ENCODE peak calls at places on chromosomes 2 and 18, in six cellular contexts. One of them, this sample, is unnamed.

GRCh38 chr2:21270658-21271057 is 146.9 kb downstream of the TDRD15 start:
- DNase-seq in cardiac septum: peak; percentile 82
- DNase-seq in right cardiac atrium: peak; percentile 87
- DNase-seq in GM10248: no peak
- DNase-seq in ascending aorta: no peak
- DNase-seq in GM12892: no peak
- DNase-seq in this sample: no peak

GRCh38 chr2:1823187-1824169 is 79.2 kb upstream of the PXDN start:
- DNase-seq in cardiac septum: no peak
- DNase-seq in right cardiac atrium: no peak
- DNase-seq in GM10248: no peak
- DNase-seq in ascending aorta: peak; percentile 82
- DNase-seq in GM12892: no peak
- DNase-seq in this sample: no peak

GRCh38 chr2:109370399-109370990 is 241.5 kb downstream of the SH3RF3 start:
- DNase-seq in cardiac septum: peak; percentile 43
- DNase-seq in right cardiac atrium: no peak
- DNase-seq in GM10248: no peak
- DNase-seq in ascending aorta: peak; percentile 53
- DNase-seq in GM12892: no peak
- DNase-seq in this sample: no peak

GRCh38 chr2:3683748-3684454 is 19.5 kb upstream of the DCDC2C start:
- DNase-seq in cardiac septum: no peak
- DNase-seq in right cardiac atrium: no peak
- DNase-seq in GM10248: no peak
- DNase-seq in ascending aorta: no peak
- DNase-seq in GM12892: no peak
- DNase-seq in this sample: no peak

GRCh38 chr18:22489694-22490093 is 72.0 kb upstream of the CTAGE1 start:
- DNase-seq in cardiac septum: no peak
- DNase-seq in right cardiac atrium: no peak
- DNase-seq in GM10248: no peak
- DNase-seq in ascending aorta: no peak
- DNase-seq in GM12892: no peak
- DNase-seq in this sample: no peak

GRCh38 chr2:55902971-55903370 is 20.6 kb downstream of the EFEMP1 start:
- DNase-seq in cardiac septum: no peak
- DNase-seq in right cardiac atrium: no peak
- DNase-seq in GM10248: no peak
- DNase-seq in ascending aorta: no peak
- DNase-seq in GM12892: no peak
- DNase-seq in this sample: no peak

GRCh38 chr2:168543037-168543436 is 87.0 kb downstream of the CERS6 start:
- DNase-seq in cardiac septum: no peak
- DNase-seq in right cardiac atrium: no peak
- DNase-seq in GM10248: no peak
- DNase-seq in ascending aorta: no peak
- DNase-seq in GM12892: no peak
- DNase-seq in this sample: no peak

GRCh38 chr2:119679526-119679837 is 481 bp downstream of the TMEM177 start:
- DNase-seq in cardiac septum: no peak
- DNase-seq in right cardiac atrium: no peak
- DNase-seq in GM10248: no peak
- DNase-seq in ascending aorta: no peak
- DNase-seq in GM12892: no peak
- DNase-seq in this sample: no peak

GRCh38 chr2:2876350-2877042 is 501.1 kb downstream of the EIPR1 start:
- DNase-seq in cardiac septum: no peak
- DNase-seq in right cardiac atrium: no peak
- DNase-seq in GM10248: no peak
- DNase-seq in ascending aorta: no peak
- DNase-seq in GM12892: no peak
- DNase-seq in this sample: no peak

GRCh38 chr2:167212054-167212648 is 323.9 kb downstream of the XIRP2 start:
- DNase-seq in cardiac septum: no peak
- DNase-seq in right cardiac atrium: no peak
- DNase-seq in GM10248: peak; percentile 36
- DNase-seq in ascending aorta: no peak
- DNase-seq in GM12892: peak; percentile 1
- DNase-seq in this sample: no peak

GRCh38 chr2:85611705-85612587 is at the start of gene C2orf68:
- DNase-seq in cardiac septum: peak; percentile 96
- DNase-seq in right cardiac atrium: peak; percentile 97
- DNase-seq in GM10248: peak; percentile 95
- DNase-seq in ascending aorta: peak; percentile 95
- DNase-seq in GM12892: peak; percentile 96
- DNase-seq in this sample: peak; percentile 59

GRCh38 chr2:161122772-161123530 is 37.3 kb upstream of the TANK start:
- DNase-seq in cardiac septum: no peak
- DNase-seq in right cardiac atrium: no peak
- DNase-seq in GM10248: peak; percentile 20
- DNase-seq in ascending aorta: peak; percentile 68
- DNase-seq in GM12892: no peak
- DNase-seq in this sample: no peak

GRCh38 chr2:174158003-174158402 is 90.3 kb downstream of the OLA1 start:
- DNase-seq in cardiac septum: no peak
- DNase-seq in right cardiac atrium: no peak
- DNase-seq in GM10248: peak; percentile 38
- DNase-seq in ascending aorta: no peak
- DNase-seq in GM12892: no peak
- DNase-seq in this sample: no peak

GRCh38 chr2:226424971-226425370 is 374.6 kb downstream of the IRS1 start:
- DNase-seq in cardiac septum: no peak
- DNase-seq in right cardiac atrium: no peak
- DNase-seq in GM10248: no peak
- DNase-seq in ascending aorta: no peak
- DNase-seq in GM12892: no peak
- DNase-seq in this sample: no peak

GRCh38 chr2:232310189-232310588 is 68.4 kb upstream of the ALPP start:
- DNase-seq in cardiac septum: peak; percentile 46
- DNase-seq in right cardiac atrium: no peak
- DNase-seq in GM10248: no peak
- DNase-seq in ascending aorta: no peak
- DNase-seq in GM12892: no peak
- DNase-seq in this sample: no peak

GRCh38 chr2:156005999-156006712 is 326.4 kb downstream of the NR4A2 start:
- DNase-seq in cardiac septum: no peak
- DNase-seq in right cardiac atrium: no peak
- DNase-seq in GM10248: no peak
- DNase-seq in ascending aorta: no peak
- DNase-seq in GM12892: no peak
- DNase-seq in this sample: no peak